ENCODE peak calls at places on chromosomes 4 and X, in nine cellular contexts. A is A172; V is stimulated activated CD4-positive, alpha-beta T cell treated with anti-CD3 and anti-CD28 coated beads, Interleukin-1b, Interleukin-23, amount 100 ng/mL, for 1 hour; T is retina; Q is left lung; C is activated T-helper 1 cell treated with anti-CD3 and anti-CD28 coated beads, Interleukin-2, amount 50 U/mL, for 16 hours; S is GDM1; N is neural progenitor cell; I is HCEC 1CT. H is an unnamed sample.

GRCh38 chrX:24643116-24643515 is 4.0 kb downstream of the PCYT1B start:
- DNase-seq in A (peak), V (no peak), T (no peak), Q (no peak), C (no peak), S (no peak), N (no peak), I (no peak), H (no peak)

GRCh38 chr4:80183196-80184052 is 13.9 kb upstream of the PRDM8 start:
- DNase-seq in A (peak), V (no peak), T (peak), Q (no peak), C (peak), S (peak), N (peak), I (peak), H (peak)

GRCh38 chr4:40651280-40651679 is 21.6 kb upstream of the RBM47 start:
- DNase-seq in A (no peak), V (no peak), T (no peak), Q (no peak), C (no peak), S (no peak), N (peak), I (no peak), H (no peak)

GRCh38 chrX:103356897-103357296 is 591 bp downstream of the TCEAL9 start:
- DNase-seq in A (no peak), V (no peak), T (peak), Q (no peak), C (no peak), S (no peak), N (peak), I (no peak), H (no peak)

GRCh38 chrX:136339702-136340101 is 38.9 kb downstream of the ADGRG4 start:
- DNase-seq in A (no peak), V (no peak), T (no peak), Q (no peak), C (no peak), S (no peak), N (no peak), I (no peak), H (no peak)

GRCh38 chr4:150514709-150515108 is 67.2 kb upstream of the MAB21L2 start:
- DNase-seq in A (no peak), V (no peak), T (no peak), Q (no peak), C (no peak), S (no peak), N (no peak), I (no peak), H (no peak)

GRCh38 chrX:1466971-1467561 is 14.4 kb upstream of the ASMTL start:
- DNase-seq in A (no peak), V (no peak), T (no peak), Q (no peak), C (no peak), S (peak), N (no peak), I (no peak), H (no peak)

GRCh38 chr4:55173580-55173979 is 48.2 kb upstream of the KDR start:
- DNase-seq in A (peak), V (no peak), T (no peak), Q (no peak), C (no peak), S (no peak), N (no peak), I (peak), H (no peak)

GRCh38 chr4:188934320-188934975 is 795.2 kb downstream of the TRIML1 start:
- DNase-seq in A (peak), V (no peak), T (no peak), Q (no peak), C (no peak), S (no peak), N (no peak), I (peak), H (no peak)

GRCh38 chrX:114038358-114038757 is 545.5 kb upstream of the HTR2C start:
- DNase-seq in A (no peak), V (no peak), T (no peak), Q (no peak), C (no peak), S (no peak), N (no peak), I (no peak), H (no peak)

GRCh38 chr4:151407466-151408379 is 1.3 kb upstream of the FHIP1A start:
- DNase-seq in A (no peak), V (no peak), T (peak), Q (peak), C (no peak), S (peak), N (peak), I (no peak), H (no peak)

GRCh38 chrX:37060999-37061398 is 52.8 kb downstream of the FAM47C start:
- DNase-seq in A (peak), V (no peak), T (peak), Q (no peak), C (no peak), S (peak), N (peak), I (peak), H (no peak)

GRCh38 chr4:15147709-15148651 is 145.7 kb downstream of the CPEB2 start:
- DNase-seq in A (no peak), V (no peak), T (no peak), Q (no peak), C (no peak), S (no peak), N (no peak), I (no peak), H (no peak)

GRCh38 chr4:169293343-169294176 is 22.8 kb upstream of the SH3RF1 start:
- DNase-seq in A (no peak), V (no peak), T (no peak), Q (no peak), C (no peak), S (peak), N (no peak), I (no peak), H (no peak)

H was measured in posterior vena cava.